ENCODE peak calls at places on chromosomes 2 and 18, in six cellular contexts. One of them, this sample, is unnamed.

GRCh38 chr2:140354544-140354943 is 1574.4 kb upstream of the NXPH2 start:
- DNase-seq in BE2C: no peak
- DNase-seq in fibroblast of villous mesenchyme: no peak
- DNase-seq in fibroblast of lung: no peak
- DNase-seq in CD4-positive, alpha-beta T cell: no peak
- DNase-seq in foreskin fibroblast: no peak
- DNase-seq in this sample: no peak

GRCh38 chr2:71528749-71529148 is 75.4 kb downstream of the DYSF start:
- DNase-seq in fibroblast of villous mesenchyme: no peak
- DNase-seq in BE2C: no peak
- DNase-seq in fibroblast of lung: no peak
- DNase-seq in CD4-positive, alpha-beta T cell: no peak
- DNase-seq in foreskin fibroblast: no peak
- DNase-seq in this sample: no peak

GRCh38 chr2:102424754-102425153 is 1.8 kb downstream of the IL18RAP start:
- DNase-seq in CD4-positive, alpha-beta T cell: no peak
- DNase-seq in fibroblast of villous mesenchyme: no peak
- DNase-seq in fibroblast of lung: no peak
- DNase-seq in BE2C: no peak
- DNase-seq in foreskin fibroblast: no peak
- DNase-seq in this sample: no peak

GRCh38 chr2:8656160-8656641 is 25.7 kb upstream of the ID2 start:
- DNase-seq in foreskin fibroblast: peak
- DNase-seq in fibroblast of lung: peak
- DNase-seq in CD4-positive, alpha-beta T cell: no peak
- DNase-seq in BE2C: no peak
- DNase-seq in fibroblast of villous mesenchyme: peak
- DNase-seq in this sample: no peak

GRCh38 chr18:24326211-24326610 is 71.4 kb downstream of the OSBPL1A start:
- DNase-seq in fibroblast of lung: no peak
- DNase-seq in CD4-positive, alpha-beta T cell: no peak
- DNase-seq in fibroblast of villous mesenchyme: no peak
- DNase-seq in foreskin fibroblast: no peak
- DNase-seq in BE2C: no peak
- DNase-seq in this sample: no peak

GRCh38 chr2:222693837-222694236 is 22.4 kb downstream of the MOGAT1 start:
- DNase-seq in BE2C: no peak
- DNase-seq in CD4-positive, alpha-beta T cell: no peak
- DNase-seq in fibroblast of villous mesenchyme: peak
- DNase-seq in foreskin fibroblast: peak
- DNase-seq in fibroblast of lung: no peak
- DNase-seq in this sample: no peak

GRCh38 chr2:172877826-172878225 is 142.2 kb downstream of the RAPGEF4 start:
- DNase-seq in foreskin fibroblast: peak
- DNase-seq in fibroblast of lung: peak
- DNase-seq in fibroblast of villous mesenchyme: no peak
- DNase-seq in BE2C: no peak
- DNase-seq in CD4-positive, alpha-beta T cell: no peak
- DNase-seq in this sample: no peak

GRCh38 chr18:22412502-22412901 is 5.2 kb downstream of the CTAGE1 start:
- DNase-seq in foreskin fibroblast: peak
- DNase-seq in fibroblast of villous mesenchyme: peak
- DNase-seq in BE2C: no peak
- DNase-seq in CD4-positive, alpha-beta T cell: no peak
- DNase-seq in fibroblast of lung: peak
- DNase-seq in this sample: no peak

GRCh38 chr2:169018390-169018789 is 12.7 kb downstream of the ABCB11 start:
- DNase-seq in foreskin fibroblast: no peak
- DNase-seq in CD4-positive, alpha-beta T cell: no peak
- DNase-seq in fibroblast of lung: peak
- DNase-seq in BE2C: no peak
- DNase-seq in fibroblast of villous mesenchyme: no peak
- DNase-seq in this sample: no peak

GRCh38 chr2:72340665-72341064 is 193.0 kb upstream of the CYP26B1 start:
- DNase-seq in fibroblast of lung: no peak
- DNase-seq in BE2C: no peak
- DNase-seq in fibroblast of villous mesenchyme: no peak
- DNase-seq in CD4-positive, alpha-beta T cell: no peak
- DNase-seq in foreskin fibroblast: peak
- DNase-seq in this sample: no peak

GRCh38 chr2:173963323-173963816 is 1.8 kb downstream of the SP3 start:
- DNase-seq in BE2C: no peak
- DNase-seq in fibroblast of lung: peak
- DNase-seq in fibroblast of villous mesenchyme: peak
- DNase-seq in CD4-positive, alpha-beta T cell: peak
- DNase-seq in foreskin fibroblast: peak
- DNase-seq in this sample: no peak
- TF ChIP-seq CTCF in BE2C: peak
- TF ChIP-seq CTCF in fibroblast of lung: peak
- TF ChIP-seq CTCF in fibroblast of villous mesenchyme: peak
- TF ChIP-seq CTCF in CD4-positive, alpha-beta T cell: peak
- TF ChIP-seq CTCF in foreskin fibroblast: peak
- TF ChIP-seq CTCF in this sample: no peak

DNA sequence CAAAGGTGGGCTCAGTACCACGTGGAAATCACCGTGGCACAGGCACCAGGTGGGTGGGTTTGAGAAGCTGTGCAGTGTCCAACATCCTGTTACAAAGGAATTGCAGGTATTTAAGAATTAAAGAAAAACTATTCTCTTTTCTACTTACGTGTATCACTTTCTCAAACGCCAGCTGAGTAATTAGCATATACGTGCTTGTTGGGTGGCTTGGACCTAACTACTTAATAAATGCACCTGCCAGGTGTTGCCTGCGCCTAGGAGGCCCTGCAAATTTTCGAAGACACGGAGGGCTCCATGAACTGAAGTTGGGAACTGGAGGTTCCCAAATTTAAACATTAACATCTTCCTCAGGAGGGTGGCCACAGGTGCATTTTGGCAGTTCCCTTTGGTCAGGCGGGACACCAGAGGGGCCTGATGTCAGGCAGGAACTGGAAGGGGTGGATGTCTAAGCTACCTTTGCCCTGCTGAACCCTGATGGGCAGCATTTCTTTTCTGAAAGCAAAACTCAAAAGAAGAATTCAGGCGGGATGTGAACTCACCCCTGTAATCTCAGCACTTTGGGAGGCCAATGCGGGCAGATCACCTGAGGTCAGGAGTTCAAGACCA is 84.8 kb downstream of the HS6ST1 start:
- DNase-seq in fibroblast of villous mesenchyme: no peak
- DNase-seq in CD4-positive, alpha-beta T cell: no peak
- DNase-seq in fibroblast of lung: no peak
- DNase-seq in foreskin fibroblast: no peak
- DNase-seq in BE2C: no peak
- DNase-seq in this sample: no peak
- TF ChIP-seq CTCF in fibroblast of villous mesenchyme: no peak
- TF ChIP-seq CTCF in CD4-positive, alpha-beta T cell: peak
- TF ChIP-seq CTCF in fibroblast of lung: no peak
- TF ChIP-seq CTCF in foreskin fibroblast: no peak
- TF ChIP-seq CTCF in BE2C: no peak
- TF ChIP-seq CTCF in this sample: no peak

GRCh38 chr2:42897386-42897785 is 105.0 kb upstream of the HAAO start:
- DNase-seq in fibroblast of villous mesenchyme: no peak
- DNase-seq in foreskin fibroblast: no peak
- DNase-seq in fibroblast of lung: no peak
- DNase-seq in CD4-positive, alpha-beta T cell: no peak
- DNase-seq in BE2C: no peak
- DNase-seq in this sample: peak
- TF ChIP-seq CTCF in fibroblast of villous mesenchyme: no peak
- TF ChIP-seq CTCF in foreskin fibroblast: no peak
- TF ChIP-seq CTCF in fibroblast of lung: no peak
- TF ChIP-seq CTCF in CD4-positive, alpha-beta T cell: no peak
- TF ChIP-seq CTCF in BE2C: no peak
- TF ChIP-seq CTCF in this sample: no peak

GRCh38 chr2:120678251-120678650 is 57.4 kb upstream of the GLI2 start:
- DNase-seq in CD4-positive, alpha-beta T cell: no peak
- DNase-seq in BE2C: no peak
- DNase-seq in fibroblast of villous mesenchyme: no peak
- DNase-seq in fibroblast of lung: peak
- DNase-seq in foreskin fibroblast: peak
- DNase-seq in this sample: no peak

GRCh38 chr2:120677696-120678095 is 58.0 kb upstream of the GLI2 start:
- DNase-seq in foreskin fibroblast: no peak
- DNase-seq in fibroblast of lung: peak
- DNase-seq in CD4-positive, alpha-beta T cell: no peak
- DNase-seq in BE2C: no peak
- DNase-seq in fibroblast of villous mesenchyme: no peak
- DNase-seq in this sample: no peak

GRCh38 chr2:120679526-120679925 is 56.1 kb upstream of the GLI2 start:
- DNase-seq in CD4-positive, alpha-beta T cell: no peak
- DNase-seq in fibroblast of lung: no peak
- DNase-seq in foreskin fibroblast: no peak
- DNase-seq in BE2C: no peak
- DNase-seq in fibroblast of villous mesenchyme: no peak
- DNase-seq in this sample: no peak

GRCh38 chr2:120680136-120680761 is 55.4 kb upstream of the GLI2 start:
- DNase-seq in fibroblast of villous mesenchyme: peak
- DNase-seq in foreskin fibroblast: peak
- DNase-seq in CD4-positive, alpha-beta T cell: peak
- DNase-seq in BE2C: peak
- DNase-seq in fibroblast of lung: peak
- DNase-seq in this sample: peak

DNA sequence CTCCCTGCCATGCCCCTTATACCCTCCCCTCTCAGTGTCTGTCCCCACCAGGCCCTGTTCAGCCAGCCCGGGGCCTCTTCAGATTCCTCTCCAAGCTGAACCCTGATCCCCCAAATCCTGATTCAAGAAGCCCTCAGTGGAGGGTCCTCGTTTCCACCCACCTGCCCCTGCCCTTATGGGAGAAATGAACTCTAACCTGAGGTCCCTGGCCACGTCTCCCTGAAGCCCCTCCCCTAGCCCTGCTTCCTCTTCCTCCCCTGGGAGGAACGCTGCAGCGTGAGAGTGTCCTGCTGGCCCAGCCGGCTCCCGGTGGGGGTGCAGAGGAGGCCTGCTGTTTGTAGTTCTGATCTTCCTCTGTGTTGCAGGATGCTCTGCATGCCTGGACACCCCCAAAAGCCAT is 56.7 kb upstream of the GLI2 start:
- DNase-seq in BE2C: no peak
- DNase-seq in CD4-positive, alpha-beta T cell: no peak
- DNase-seq in fibroblast of lung: no peak
- DNase-seq in foreskin fibroblast: no peak
- DNase-seq in fibroblast of villous mesenchyme: no peak
- DNase-seq in this sample: no peak
- TF ChIP-seq CTCF in BE2C: no peak
- TF ChIP-seq CTCF in CD4-positive, alpha-beta T cell: no peak
- TF ChIP-seq CTCF in fibroblast of lung: no peak
- TF ChIP-seq CTCF in foreskin fibroblast: no peak
- TF ChIP-seq CTCF in fibroblast of villous mesenchyme: no peak
- TF ChIP-seq CTCF in this sample: no peak

GRCh38 chr2:56077352-56077915 is 106.4 kb upstream of the CCDC85A start:
- DNase-seq in fibroblast of lung: peak
- DNase-seq in fibroblast of villous mesenchyme: peak
- DNase-seq in BE2C: peak
- DNase-seq in foreskin fibroblast: peak
- DNase-seq in CD4-positive, alpha-beta T cell: no peak
- DNase-seq in this sample: no peak
- TF ChIP-seq CTCF in fibroblast of lung: peak
- TF ChIP-seq CTCF in fibroblast of villous mesenchyme: peak
- TF ChIP-seq CTCF in BE2C: peak
- TF ChIP-seq CTCF in foreskin fibroblast: peak
- TF ChIP-seq CTCF in CD4-positive, alpha-beta T cell: no peak
- TF ChIP-seq CTCF in this sample: no peak

This sample was measured in omental fat pad.